ENCODE peak calls at places on chromosome 10, in nine cellular contexts. L is lower lobe of right lung; F is natural killer cell; T is left lung; B is IMR-90; K is RWPE2; I is upper lobe of right lung; V is CD4-positive, alpha-beta T cell; P is psoas muscle. G is an unnamed sample.

GRCh38 chr10:26439436-26440090 is 1.4 kb downstream of the APBB1IP start:
- ATAC-seq in L (no peak), F (no peak), T (no peak), B (no peak), K (no peak), I (no peak), V (peak), P (no peak), G (no peak)

GRCh38 chr10:73086816-73087215 is 9.8 kb downstream of the P4HA1 start:
- ATAC-seq in L (peak), F (no peak), T (peak), B (no peak), K (no peak), I (peak), V (no peak), P (no peak), G (no peak)

GRCh38 chr10:99537381-99538286 is 4.9 kb downstream of the NKX2-3 start:
- ATAC-seq in L (no peak), F (no peak), T (no peak), B (no peak), K (no peak), I (no peak), V (no peak), P (no peak), G (no peak)

GRCh38 chr10:9869185-9869584 is 1148.5 kb upstream of the CELF2 start:
- ATAC-seq in L (no peak), F (no peak), T (no peak), B (no peak), K (no peak), I (no peak), V (no peak), P (no peak), G (no peak)

GRCh38 chr10:110141185-110141584 is 66.2 kb upstream of the MXI1 start:
- ATAC-seq in L (no peak), F (no peak), T (peak), B (no peak), K (peak), I (peak), V (no peak), P (no peak), G (no peak)

GRCh38 chr10:112442063-112442462 is 4.7 kb downstream of the ZDHHC6 start:
- ATAC-seq in L (no peak), F (no peak), T (no peak), B (no peak), K (no peak), I (no peak), V (no peak), P (no peak), G (no peak)

GRCh38 chr10:6108631-6109443 is 20.0 kb downstream of the RBM17 start:
- ATAC-seq in L (peak), F (peak), T (peak), B (peak), K (peak), I (peak), V (peak), P (peak), G (no peak)

GRCh38 chr10:96578633-96579032 is 8.2 kb downstream of the TM9SF3 start:
- ATAC-seq in L (no peak), F (no peak), T (no peak), B (no peak), K (no peak), I (no peak), V (no peak), P (peak), G (no peak)

GRCh38 chr10:29858352-29859267 is 200.8 kb downstream of the JCAD start:
- ATAC-seq in L (peak), F (no peak), T (peak), B (peak), K (peak), I (peak), V (no peak), P (peak), G (peak)

GRCh38 chr10:101565370-101565900 is 22.6 kb downstream of the POLL start:
- ATAC-seq in L (no peak), F (no peak), T (no peak), B (no peak), K (no peak), I (no peak), V (no peak), P (no peak), G (no peak)

GRCh38 chr10:33332183-33333031 is 2.1 kb downstream of the NRP1 start:
- ATAC-seq in L (no peak), F (no peak), T (no peak), B (no peak), K (no peak), I (no peak), V (no peak), P (no peak), G (no peak)

GRCh38 chr10:4661572-4662255 is 164.3 kb upstream of the AKR1E2 start:
- ATAC-seq in L (peak), F (no peak), T (peak), B (no peak), K (no peak), I (peak), V (no peak), P (peak), G (peak)

GRCh38 chr10:128498378-128498730 is 372.1 kb upstream of the MKI67 start:
- ATAC-seq in L (no peak), F (no peak), T (no peak), B (no peak), K (no peak), I (no peak), V (no peak), P (no peak), G (no peak)

GRCh38 chr10:46096909-46097575 is 51.0 kb upstream of the MSMB start:
- ATAC-seq in L (peak), F (peak), T (no peak), B (peak), K (peak), I (no peak), V (no peak), P (no peak), G (no peak)

GRCh38 chr10:20962165-20962564 is 65.1 kb upstream of the NEBL start:
- ATAC-seq in L (no peak), F (no peak), T (no peak), B (no peak), K (peak), I (no peak), V (no peak), P (no peak), G (no peak)

GRCh38 chr10:59106441-59106840 is 70.0 kb upstream of the PHYHIPL start:
- ATAC-seq in L (no peak), F (no peak), T (no peak), B (no peak), K (no peak), I (no peak), V (no peak), P (no peak), G (no peak)

GRCh38 chr10:48881937-48882336 is 57.7 kb downstream of the LRRC18 start:
- ATAC-seq in L (no peak), F (no peak), T (no peak), B (no peak), K (no peak), I (no peak), V (no peak), P (no peak), G (no peak)

GRCh38 chr10:116045957-116046356 is 227.0 kb downstream of the GFRA1 start:
- ATAC-seq in L (no peak), F (no peak), T (no peak), B (no peak), K (no peak), I (no peak), V (no peak), P (no peak), G (no peak)

GRCh38 chr10:110212119-110213006 is 5.0 kb downstream of the MXI1 start:
- ATAC-seq in L (no peak), F (no peak), T (no peak), B (no peak), K (no peak), I (peak), V (peak), P (no peak), G (no peak)

GRCh38 chr10:36880898-36881297 is 244.5 kb upstream of the ANKRD30A start:
- ATAC-seq in L (no peak), F (no peak), T (peak), B (peak), K (peak), I (no peak), V (no peak), P (no peak), G (no peak)

GRCh38 chr10:6299234-6299633 is 96.5 kb downstream of the PFKFB3 start:
- ATAC-seq in L (no peak), F (no peak), T (no peak), B (no peak), K (peak), I (no peak), V (no peak), P (peak), G (no peak)

GRCh38 chr10:24962998-24963397 is 10.6 kb upstream of the PRTFDC1 start:
- ATAC-seq in L (no peak), F (no peak), T (peak), B (no peak), K (peak), I (no peak), V (no peak), P (no peak), G (no peak)

GRCh38 chr10:60262647-60263126 is 127.0 kb downstream of the ANK3 start:
- ATAC-seq in L (no peak), F (no peak), T (no peak), B (no peak), K (no peak), I (no peak), V (no peak), P (no peak), G (no peak)

GRCh38 chr10:93916257-93917063 is 22.7 kb downstream of the SLC35G1 start:
- ATAC-seq in L (peak), F (no peak), T (peak), B (peak), K (peak), I (peak), V (no peak), P (peak), G (no peak)

GRCh38 chr10:43748560-43748959 is 99.9 kb upstream of the ZNF32 start:
- ATAC-seq in L (no peak), F (no peak), T (no peak), B (no peak), K (no peak), I (no peak), V (no peak), P (no peak), G (no peak)

GRCh38 chr10:87913170-87913921 is 49.9 kb downstream of the PTEN start:
- ATAC-seq in L (no peak), F (no peak), T (no peak), B (no peak), K (no peak), I (no peak), V (no peak), P (no peak), G (no peak)

GRCh38 chr10:21570761-21571521 is 36.9 kb downstream of the MLLT10 start:
- ATAC-seq in L (no peak), F (no peak), T (no peak), B (no peak), K (no peak), I (no peak), V (no peak), P (no peak), G (no peak)

GRCh38 chr10:110305767-110306451 is 1.2 kb upstream of the SMNDC1 start:
- ATAC-seq in L (peak), F (peak), T (peak), B (peak), K (peak), I (peak), V (peak), P (peak), G (peak)

GRCh38 chr10:95505084-95505610 is 56.0 kb downstream of the SORBS1 start:
- ATAC-seq in L (peak), F (no peak), T (peak), B (no peak), K (no peak), I (no peak), V (no peak), P (no peak), G (no peak)

GRCh38 chr10:95279042-95279820 is 11.6 kb downstream of the PDLIM1 start:
- ATAC-seq in L (peak), F (no peak), T (peak), B (peak), K (peak), I (no peak), V (no peak), P (no peak), G (no peak)

GRCh38 chr10:5512881-5513698 is 11.7 kb upstream of the CALML3 start:
- ATAC-seq in L (no peak), F (no peak), T (no peak), B (no peak), K (no peak), I (no peak), V (no peak), P (no peak), G (no peak)

GRCh38 chr10:48306265-48306869 is at the start of gene MAPK8:
- ATAC-seq in L (peak), F (peak), T (peak), B (peak), K (peak), I (peak), V (peak), P (peak), G (peak)

GRCh38 chr10:69491611-69492010 is 40.3 kb downstream of the TSPAN15 start:
- ATAC-seq in L (no peak), F (no peak), T (no peak), B (no peak), K (no peak), I (no peak), V (no peak), P (no peak), G (no peak)

GRCh38 chr10:47184273-47184672 is 115.7 kb upstream of the GDF10 start:
- ATAC-seq in L (no peak), F (no peak), T (no peak), B (no peak), K (no peak), I (peak), V (no peak), P (peak), G (no peak)

GRCh38 chr10:6194291-6194690 is 8.4 kb upstream of the PFKFB3 start:
- ATAC-seq in L (no peak), F (no peak), T (no peak), B (no peak), K (no peak), I (no peak), V (no peak), P (no peak), G (no peak)

GRCh38 chr10:124194199-124194824 is 100.9 kb upstream of the CHST15 start:
- ATAC-seq in L (no peak), F (no peak), T (no peak), B (no peak), K (no peak), I (no peak), V (no peak), P (no peak), G (no peak)

GRCh38 chr10:11689945-11690736 is 52.0 kb upstream of the ECHDC3 start:
- ATAC-seq in L (no peak), F (no peak), T (no peak), B (no peak), K (no peak), I (no peak), V (no peak), P (no peak), G (no peak)

GRCh38 chr10:14905890-14906289 is 27.2 kb downstream of the SUV39H2 start:
- ATAC-seq in L (no peak), F (no peak), T (no peak), B (no peak), K (no peak), I (no peak), V (peak), P (no peak), G (no peak)

GRCh38 chr10:14909101-14909500 is 30.4 kb downstream of the SUV39H2 start:
- ATAC-seq in L (no peak), F (no peak), T (no peak), B (no peak), K (no peak), I (no peak), V (no peak), P (no peak), G (no peak)

GRCh38 chr10:14906765-14907164 is 28.1 kb downstream of the SUV39H2 start:
- ATAC-seq in L (no peak), F (no peak), T (no peak), B (no peak), K (no peak), I (no peak), V (no peak), P (no peak), G (no peak)

GRCh38 chr10:14904864-14905263 is 26.2 kb downstream of the SUV39H2 start:
- ATAC-seq in L (no peak), F (no peak), T (no peak), B (no peak), K (no peak), I (no peak), V (no peak), P (no peak), G (no peak)

DNA sequence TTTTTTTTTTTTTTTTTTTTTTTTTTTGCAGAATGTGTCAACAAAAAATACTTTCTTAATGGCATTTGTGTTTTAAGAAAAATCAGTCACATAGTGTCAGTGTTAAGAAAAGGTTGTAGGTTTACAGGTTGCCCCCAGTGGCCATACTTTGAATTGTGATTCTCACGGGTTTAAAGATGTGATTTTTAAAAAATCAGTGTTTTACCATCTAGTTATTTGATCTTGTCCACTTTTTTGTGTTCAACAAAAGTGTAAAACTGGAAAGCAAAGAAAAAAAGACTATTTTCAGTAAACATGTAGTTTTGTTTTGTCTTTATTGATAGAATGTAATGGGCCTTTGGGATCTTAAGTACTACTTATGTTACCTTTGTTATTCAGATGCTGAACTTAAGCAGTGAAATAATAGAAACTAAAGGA is 25.7 kb downstream of the SUV39H2 start:
- ATAC-seq in L (no peak), F (peak), T (peak), B (peak), K (no peak), I (no peak), V (peak), P (no peak), G (no peak)
- TF ChIP-seq CTCF in L (peak), F (peak), T (peak), B (peak), K (peak), I (peak), V (peak), P (peak), G (peak)

GRCh38 chr10:15320522-15321203 is 50.4 kb downstream of the FAM171A1 start:
- ATAC-seq in L (no peak), F (no peak), T (no peak), B (no peak), K (no peak), I (no peak), V (no peak), P (no peak), G (no peak)

GRCh38 chr10:15325243-15326002 is 45.7 kb downstream of the FAM171A1 start:
- ATAC-seq in L (peak), F (no peak), T (peak), B (peak), K (peak), I (peak), V (no peak), P (no peak), G (peak)

GRCh38 chr10:15324611-15325010 is 46.5 kb downstream of the FAM171A1 start:
- ATAC-seq in L (no peak), F (no peak), T (no peak), B (no peak), K (no peak), I (no peak), V (no peak), P (no peak), G (no peak)

GRCh38 chr10:15321431-15322321 is 49.4 kb downstream of the FAM171A1 start:
- ATAC-seq in L (no peak), F (no peak), T (peak), B (peak), K (no peak), I (no peak), V (no peak), P (no peak), G (no peak)

GRCh38 chr10:15324113-15324512 is 47.0 kb downstream of the FAM171A1 start:
- ATAC-seq in L (no peak), F (no peak), T (no peak), B (no peak), K (no peak), I (no peak), V (no peak), P (no peak), G (no peak)
- TF ChIP-seq CTCF in L (no peak), F (no peak), T (no peak), B (no peak), K (no peak), I (no peak), V (no peak), P (no peak), G (no peak)

DNA sequence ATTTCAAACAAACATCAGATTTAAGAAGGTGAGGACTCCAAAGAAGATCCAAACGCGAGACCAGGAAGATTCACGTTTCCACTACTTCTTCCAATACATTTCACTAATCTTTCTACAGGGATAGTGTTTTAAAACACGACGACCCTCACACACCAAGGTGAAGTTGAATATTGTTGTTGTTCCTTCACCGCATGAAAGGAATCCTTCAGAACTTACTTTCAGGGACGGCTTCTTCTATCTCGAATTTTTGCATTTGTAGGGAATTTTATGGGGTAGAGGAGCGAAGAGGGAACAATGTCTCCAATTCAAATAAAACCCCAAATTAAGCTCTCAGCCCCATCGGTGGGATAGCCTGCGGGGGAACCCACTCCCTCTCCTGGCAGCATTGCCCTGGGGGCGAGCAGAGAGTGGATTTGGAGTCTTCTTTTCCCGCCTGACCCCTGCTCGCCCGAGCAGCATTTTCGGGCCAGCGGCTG is 1.5 kb upstream of the GATA3 start:
- ATAC-seq in L (no peak), F (no peak), T (no peak), B (no peak), K (no peak), I (no peak), V (no peak), P (no peak), G (no peak)
- TF ChIP-seq CTCF in L (no peak), F (peak), T (no peak), B (no peak), K (no peak), I (no peak), V (no peak), P (no peak), G (no peak)

DNA sequence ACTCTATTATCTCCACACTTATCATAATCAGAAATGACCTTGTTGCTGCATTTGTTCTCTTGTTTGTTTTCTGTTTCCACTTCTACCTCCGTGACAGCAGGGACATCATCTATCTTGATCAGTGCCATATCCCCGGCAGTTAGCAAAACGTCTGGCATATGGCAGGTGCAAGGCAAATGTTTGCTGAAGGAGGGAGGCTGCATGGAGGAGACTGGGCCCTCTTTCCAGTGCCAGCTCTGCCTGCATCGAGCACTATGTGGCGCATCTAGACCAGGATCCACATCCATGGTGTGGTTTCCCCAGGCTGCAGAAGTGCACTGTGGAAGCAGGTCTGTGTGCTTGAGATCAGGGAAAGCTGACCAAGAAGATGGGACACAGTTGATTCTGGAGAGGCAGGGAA is 181.2 kb downstream of the KCNMA1 start:
- ATAC-seq in L (no peak), F (no peak), T (no peak), B (no peak), K (no peak), I (no peak), V (no peak), P (no peak), G (no peak)
- TF ChIP-seq CTCF in L (no peak), F (no peak), T (no peak), B (no peak), K (no peak), I (no peak), V (no peak), P (no peak), G (no peak)

GRCh38 chr10:81179805-81180452 is 642.2 kb downstream of the SH2D4B start:
- ATAC-seq in L (no peak), F (no peak), T (no peak), B (no peak), K (peak), I (no peak), V (no peak), P (no peak), G (no peak)
- TF ChIP-seq CTCF in L (peak), F (no peak), T (no peak), B (peak), K (peak), I (peak), V (no peak), P (no peak), G (no peak)

GRCh38 chr10:121927841-121928527 is at the start of gene ATE1:
- ATAC-seq in L (peak), F (peak), T (peak), B (peak), K (peak), I (peak), V (peak), P (peak), G (peak)
- TF ChIP-seq CTCF in L (no peak), F (no peak), T (no peak), B (no peak), K (no peak), I (no peak), V (no peak), P (peak), G (no peak)

GRCh38 chr10:8069627-8070026 is 15.1 kb downstream of the GATA3 start:
- ATAC-seq in L (no peak), F (no peak), T (no peak), B (peak), K (no peak), I (no peak), V (no peak), P (no peak), G (no peak)
- TF ChIP-seq CTCF in L (no peak), F (no peak), T (no peak), B (no peak), K (no peak), I (no peak), V (no peak), P (no peak), G (no peak)

G was measured in gastroesophageal sphincter.